ENCODE peak calls at places on chromosomes 16 and 17, in five cellular contexts. S is Peyer's patch, D is OCI-LY7, Z is tibial artery, F is A549. C is an unnamed sample.

GRCh38 chr16:79838860-79839259 is 238.3 kb upstream of the MAF start:
- DNase-seq in Z (no peak), F (no peak), S (no peak), D (no peak), C (no peak)

GRCh38 chr16:48531011-48531962 is 78.7 kb downstream of the N4BP1 start:
- DNase-seq in D (no peak), S (peak; percentile 44), F (no peak), Z (peak; percentile 50), C (no peak)

GRCh38 chr17:64504769-64505319 is 1.2 kb downstream of the DDX5 start:
- DNase-seq in D (no peak), Z (no peak), F (peak; percentile 45), S (no peak), C (no peak)

GRCh38 chr17:9192010-9192409 is 170.7 kb downstream of the NTN1 start:
- DNase-seq in Z (no peak), D (no peak), F (no peak), S (no peak), C (no peak)

GRCh38 chr16:19888834-19889233 is 4.2 kb upstream of the GPRC5B start:
- DNase-seq in D (no peak), F (no peak), S (no peak), Z (no peak), C (no peak)

GRCh38 chr17:49527927-49528651 is 33.0 kb downstream of the NGFR start:
- DNase-seq in S (peak; percentile 23), F (no peak), D (no peak), Z (no peak), C (no peak)

GRCh38 chr17:67278363-67278762 is 33.4 kb upstream of the HELZ start:
- DNase-seq in D (no peak), S (no peak), Z (no peak), F (no peak), C (no peak)

GRCh38 chr17:82753201-82753464 is 1.3 kb downstream of the TBCD start:
- DNase-seq in F (no peak), D (no peak), Z (no peak), S (no peak), C (no peak)

GRCh38 chr17:63932008-63932561 is at the start of gene CD79B:
- DNase-seq in D (peak; percentile 93), Z (no peak), S (peak; percentile 87), F (no peak), C (no peak)

GRCh38 chr16:50845296-50845695 is 103.4 kb downstream of the CYLD start:
- DNase-seq in S (no peak), Z (no peak), D (no peak), F (no peak), C (no peak)

GRCh38 chr16:55487048-55487803 is 8.2 kb downstream of the MMP2 start:
- DNase-seq in S (peak; percentile 71), Z (peak; percentile 82), F (no peak), D (no peak), C (no peak)

GRCh38 chr16:56617212-56618085 is 8.1 kb upstream of the MT1E start:
- DNase-seq in D (no peak), F (no peak), Z (peak; percentile 79), S (peak; percentile 77), C (no peak)

GRCh38 chr17:55274371-55275255 is 9.9 kb downstream of the HLF start:
- DNase-seq in S (no peak), Z (no peak), D (no peak), F (no peak), C (no peak)

GRCh38 chr16:15966420-15967222 is 17.2 kb downstream of the ABCC1 start:
- DNase-seq in D (no peak), F (peak; percentile 92), Z (no peak), S (no peak), C (no peak)

GRCh38 chr17:82039695-82040299 is 2.3 kb upstream of the DCXR start:
- DNase-seq in D (no peak), Z (no peak), S (no peak), F (no peak), C (no peak)

GRCh38 chr16:69412287-69412686 is 12.1 kb upstream of the CYB5B start:
- DNase-seq in D (no peak), Z (no peak), S (peak; percentile 24), F (no peak), C (no peak)

GRCh38 chr16:87146676-87147075 is 170.5 kb downstream of the C16orf95 start:
- DNase-seq in Z (no peak), D (no peak), S (no peak), F (no peak), C (no peak)

GRCh38 chr17:80361495-80362220 is 53.3 kb upstream of the ENDOV start:
- DNase-seq in Z (peak; percentile 12), S (no peak), F (peak; percentile 52), D (peak; percentile 27), C (no peak)

GRCh38 chr16:23388786-23389185 is 64.2 kb downstream of the COG7 start:
- DNase-seq in D (no peak), Z (no peak), F (no peak), S (no peak), C (no peak)

GRCh38 chr17:83057793-83058477 is 21.5 kb upstream of the METRNL start:
- DNase-seq in D (no peak), Z (no peak), S (peak; percentile 39), F (no peak), C (peak; percentile 6)

GRCh38 chr16:81442220-81442908 is 2.2 kb upstream of the CMIP start:
- DNase-seq in F (no peak), S (no peak), D (no peak), Z (no peak), C (no peak)

GRCh38 chr17:72477529-72477928 is 356.7 kb downstream of the SOX9 start:
- DNase-seq in Z (no peak), F (no peak), D (no peak), S (peak; percentile 71), C (no peak)

GRCh38 chr17:28404812-28405570 is 1.0 kb downstream of the SLC46A1 start:
- DNase-seq in S (peak; percentile 57), D (no peak), Z (no peak), F (no peak), C (no peak)

GRCh38 chr16:81296631-81297030 is 18.1 kb upstream of the GAN start:
- DNase-seq in Z (no peak), S (no peak), F (no peak), D (no peak), C (no peak)

GRCh38 chr17:2770129-2770528 is 20.7 kb upstream of the CCDC92B start:
- DNase-seq in S (no peak), Z (no peak), F (no peak), D (no peak), C (no peak)

GRCh38 chr17:42675984-42676423 is 790 bp downstream of the PLEKHH3 start:
- DNase-seq in S (no peak), D (peak; percentile 27), F (peak; percentile 47), Z (peak; percentile 50), C (peak; percentile 55)

GRCh38 chr16:58451945-58452401 is 48.0 kb upstream of the NDRG4 start:
- DNase-seq in S (no peak), F (peak; percentile 90), Z (no peak), D (no peak), C (no peak)

DNA sequence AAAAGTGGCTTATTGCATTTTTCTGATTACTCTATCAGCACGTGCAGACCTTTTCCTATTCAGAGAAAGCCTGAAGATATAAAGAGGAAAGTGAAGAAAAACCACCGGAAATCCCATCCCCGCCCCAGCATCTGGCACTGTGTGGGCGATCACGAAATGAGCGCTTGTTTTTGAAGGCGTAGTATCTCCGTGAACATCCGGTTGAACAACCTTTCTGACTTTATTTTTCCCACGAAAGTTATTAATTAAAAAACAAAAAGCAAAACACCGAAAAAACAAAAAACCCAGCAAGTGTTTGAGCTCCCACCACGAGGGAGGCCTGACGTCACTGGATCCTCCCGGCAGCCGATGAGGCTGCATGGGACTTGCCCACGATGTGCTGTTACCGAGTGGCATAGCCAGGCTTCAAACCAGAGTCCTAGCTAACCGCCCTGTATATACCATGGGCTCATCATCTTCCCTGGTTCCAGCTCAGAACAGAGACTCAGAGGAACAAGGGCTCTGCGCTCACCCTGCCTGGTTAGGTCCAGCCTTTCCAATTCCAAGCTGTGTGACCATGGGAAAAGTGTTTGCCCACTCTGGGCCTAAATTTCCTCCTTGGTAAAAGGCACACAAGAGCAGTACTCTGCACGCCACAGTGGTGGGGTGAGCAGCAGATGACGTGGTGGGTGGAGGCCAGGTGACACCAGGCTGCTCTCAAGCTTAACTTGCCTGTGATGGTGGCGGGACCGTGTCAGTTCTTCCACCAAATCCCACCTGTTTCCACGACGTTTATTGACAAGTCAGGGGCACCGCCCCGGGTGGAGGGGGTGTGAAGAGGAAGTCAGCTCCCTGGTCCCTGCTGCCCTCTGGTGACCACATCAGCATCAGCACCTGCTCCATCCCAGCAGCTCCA is 34.3 kb upstream of the IL21R start:
- DNase-seq in D (peak; percentile 85), Z (peak; percentile 83), F (peak; percentile 74), S (peak; percentile 93), C (peak; percentile 59)
- H3K4me3 ChIP-seq in D (peak overlapping the region; percentile 55), Z (peak overlapping the region; percentile 45), F (no peak overlapping the region), S (peak overlapping the region; percentile 13), C (no peak overlapping the region)

GRCh38 chr16:1938910-1939309 is 4.1 kb downstream of the MSRB1 start:
- DNase-seq in S (no peak), F (no peak), Z (no peak), D (no peak), C (no peak)
- H3K4me1 ChIP-seq in S (peaks cover 5% of the 10 kb centered on the region), F (peaks cover 30% of the 10 kb centered on the region), Z (peaks cover 6% of the 10 kb centered on the region), D (peaks cover 18% of the 10 kb centered on the region), C (peaks cover 6% of the 10 kb centered on the region)

DNA sequence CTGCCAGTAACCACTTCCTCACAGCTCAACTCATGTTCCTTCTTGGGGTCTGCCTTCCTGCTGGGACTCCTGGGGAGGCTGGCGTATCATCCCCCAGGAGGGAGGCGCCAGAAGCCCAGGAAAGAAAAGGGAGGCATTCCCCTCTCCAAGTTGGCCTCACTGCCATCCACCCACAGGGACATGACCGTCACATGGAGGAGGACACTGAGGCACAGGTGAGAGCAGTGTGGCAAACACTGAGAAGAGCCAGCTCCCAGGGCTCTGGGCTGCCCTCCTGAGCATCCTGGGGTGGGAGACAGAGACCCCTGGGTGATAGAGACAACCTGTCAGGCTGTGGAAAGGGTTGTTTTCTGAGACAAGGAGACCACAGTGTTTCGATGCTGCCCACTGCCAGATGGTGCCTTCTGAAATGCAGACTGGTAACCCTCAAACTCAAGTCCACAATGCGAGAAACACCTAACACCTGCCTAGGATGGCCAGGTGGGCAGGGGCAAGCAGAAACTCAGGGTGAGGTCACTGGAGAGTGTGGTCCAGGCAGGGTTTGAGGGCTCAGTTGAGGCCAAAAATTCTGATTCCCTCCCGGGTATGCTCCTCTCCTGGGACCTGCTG is 1722.1 kb downstream of the TP53TG3F start:
- DNase-seq in S (peak; percentile 24), F (no peak), D (no peak), Z (no peak), C (no peak)
- H3K9me3 ChIP-seq in S (no peaks in the 10 kb centered on the region), F (no peaks in the 10 kb centered on the region), D (no peaks in the 10 kb centered on the region), Z (no peaks in the 10 kb centered on the region), C (no peaks in the 10 kb centered on the region)

GRCh38 chr16:68380676-68381362 is 67.5 kb downstream of the SMPD3 start:
- DNase-seq in F (no peak), Z (no peak), S (no peak), D (no peak), C (no peak)

GRCh38 chr16:68380348-68380670 is 68.0 kb downstream of the SMPD3 start:
- DNase-seq in S (no peak), F (no peak), D (no peak), Z (no peak), C (no peak)

GRCh38 chr16:68379472-68380347 is 68.6 kb downstream of the SMPD3 start:
- DNase-seq in Z (no peak), S (no peak), D (no peak), F (no peak), C (no peak)

GRCh38 chr16:68382296-68382718 is 66.0 kb downstream of the SMPD3 start:
- DNase-seq in D (peak; percentile 65), S (peak; percentile 88), F (peak; percentile 27), Z (no peak), C (no peak)

GRCh38 chr16:68381363-68381724 is 67.0 kb downstream of the SMPD3 start:
- DNase-seq in D (no peak), F (peak; percentile 30), S (no peak), Z (no peak), C (no peak)
- H3K4me3 ChIP-seq in D (no peak overlapping the region), F (no peak overlapping the region), S (no peak overlapping the region), Z (no peak overlapping the region), C (no peak overlapping the region)

GRCh38 chr16:89563639-89564392 is 3.3 kb downstream of the RPL13 start:
- DNase-seq in F (no peak), S (no peak), Z (no peak), D (no peak), C (peak; percentile 37)
- H3K4me1 ChIP-seq in F (peaks cover 49% of the 10 kb centered on the region), S (peaks cover 4% of the 10 kb centered on the region), Z (no peaks in the 10 kb centered on the region), D (peaks cover 52% of the 10 kb centered on the region), C (peaks cover 43% of the 10 kb centered on the region)

C was measured in HAP-1.